ENCODE peak calls at places on chromosomes 1 and 21, in four cellular contexts. One of them, this sample, is unnamed.

GRCh38 chr1:199157494-199157893 is 518.7 kb downstream of the PTPRC start:
- DNase-seq in fibroblast of pulmonary artery: peak; percentile 35
- DNase-seq in effector memory CD4-positive, alpha-beta T cell: no peak
- DNase-seq in K562: no peak
- DNase-seq in this sample: peak; percentile 75

GRCh38 chr1:225735252-225736149 is 42.1 kb upstream of the SRP9 start:
- DNase-seq in fibroblast of pulmonary artery: peak; percentile 98
- DNase-seq in effector memory CD4-positive, alpha-beta T cell: no peak
- DNase-seq in K562: no peak
- DNase-seq in this sample: peak; percentile 95

GRCh38 chr1:18644013-18644399 is 13.4 kb downstream of the PAX7 start:
- DNase-seq in fibroblast of pulmonary artery: no peak
- DNase-seq in effector memory CD4-positive, alpha-beta T cell: no peak
- DNase-seq in K562: no peak
- DNase-seq in this sample: no peak

GRCh38 chr1:69246109-69246508 is 321.6 kb upstream of the LRRC7 start:
- DNase-seq in fibroblast of pulmonary artery: no peak
- DNase-seq in effector memory CD4-positive, alpha-beta T cell: no peak
- DNase-seq in K562: no peak
- DNase-seq in this sample: peak; percentile 1

GRCh38 chr1:196259291-196259690 is 348.9 kb downstream of the KCNT2 start:
- DNase-seq in fibroblast of pulmonary artery: no peak
- DNase-seq in effector memory CD4-positive, alpha-beta T cell: no peak
- DNase-seq in K562: no peak
- DNase-seq in this sample: no peak

GRCh38 chr1:99661780-99662179 is 15.9 kb downstream of the PALMD start:
- DNase-seq in fibroblast of pulmonary artery: peak; percentile 84
- DNase-seq in effector memory CD4-positive, alpha-beta T cell: no peak
- DNase-seq in K562: no peak
- DNase-seq in this sample: peak; percentile 44

GRCh38 chr21:32364387-32364786 is 28.4 kb downstream of the URB1 start:
- DNase-seq in fibroblast of pulmonary artery: no peak
- DNase-seq in effector memory CD4-positive, alpha-beta T cell: no peak
- DNase-seq in K562: no peak
- DNase-seq in this sample: peak; percentile 68

GRCh38 chr1:8797230-8797629 is 20.2 kb downstream of the RERE start:
- DNase-seq in fibroblast of pulmonary artery: peak; percentile 29
- DNase-seq in effector memory CD4-positive, alpha-beta T cell: no peak
- DNase-seq in K562: no peak
- DNase-seq in this sample: peak; percentile 36

GRCh38 chr21:45017376-45017960 is 56.9 kb upstream of the ADARB1 start:
- DNase-seq in fibroblast of pulmonary artery: no peak
- DNase-seq in effector memory CD4-positive, alpha-beta T cell: no peak
- DNase-seq in K562: no peak
- DNase-seq in this sample: no peak

GRCh38 chr1:150165622-150166612 is 16.2 kb downstream of the PLEKHO1 start:
- DNase-seq in fibroblast of pulmonary artery: peak; percentile 71
- DNase-seq in effector memory CD4-positive, alpha-beta T cell: no peak
- DNase-seq in K562: peak; percentile 73
- DNase-seq in this sample: peak; percentile 67

GRCh38 chr1:232404981-232405380 is 225.0 kb downstream of the SIPA1L2 start:
- DNase-seq in fibroblast of pulmonary artery: no peak
- DNase-seq in effector memory CD4-positive, alpha-beta T cell: no peak
- DNase-seq in K562: no peak
- DNase-seq in this sample: no peak

GRCh38 chr1:30697977-30698376 is 25.4 kb downstream of the MATN1 start:
- DNase-seq in fibroblast of pulmonary artery: peak; percentile 38
- DNase-seq in effector memory CD4-positive, alpha-beta T cell: no peak
- DNase-seq in K562: no peak
- DNase-seq in this sample: peak; percentile 40

GRCh38 chr1:118504231-118504644 is 319.2 kb upstream of the SPAG17 start:
- DNase-seq in fibroblast of pulmonary artery: no peak
- DNase-seq in effector memory CD4-positive, alpha-beta T cell: no peak
- DNase-seq in K562: no peak
- DNase-seq in this sample: no peak

GRCh38 chr1:26838474-26839338 is 12.2 kb downstream of the ZDHHC18 start:
- DNase-seq in fibroblast of pulmonary artery: no peak
- DNase-seq in effector memory CD4-positive, alpha-beta T cell: peak; percentile 71
- DNase-seq in K562: no peak
- DNase-seq in this sample: peak; percentile 57

GRCh38 chr1:35539073-35539823 is 18.0 kb downstream of the KIAA0319L start:
- DNase-seq in fibroblast of pulmonary artery: peak; percentile 38
- DNase-seq in effector memory CD4-positive, alpha-beta T cell: no peak
- DNase-seq in K562: no peak
- DNase-seq in this sample: peak; percentile 64

GRCh38 chr1:181155339-181155738 is 66.8 kb downstream of the IER5 start:
- DNase-seq in fibroblast of pulmonary artery: no peak
- DNase-seq in effector memory CD4-positive, alpha-beta T cell: no peak
- DNase-seq in K562: no peak
- DNase-seq in this sample: no peak

GRCh38 chr1:181161170-181161870 is 72.8 kb downstream of the IER5 start:
- DNase-seq in fibroblast of pulmonary artery: peak; percentile 38
- DNase-seq in effector memory CD4-positive, alpha-beta T cell: no peak
- DNase-seq in K562: no peak
- DNase-seq in this sample: no peak

GRCh38 chr1:181160322-181160721 is 71.8 kb downstream of the IER5 start:
- DNase-seq in fibroblast of pulmonary artery: no peak
- DNase-seq in effector memory CD4-positive, alpha-beta T cell: no peak
- DNase-seq in K562: no peak
- DNase-seq in this sample: no peak

GRCh38 chr1:181163662-181164061 is 75.2 kb downstream of the IER5 start:
- DNase-seq in fibroblast of pulmonary artery: no peak
- DNase-seq in effector memory CD4-positive, alpha-beta T cell: no peak
- DNase-seq in K562: no peak
- DNase-seq in this sample: no peak

DNA sequence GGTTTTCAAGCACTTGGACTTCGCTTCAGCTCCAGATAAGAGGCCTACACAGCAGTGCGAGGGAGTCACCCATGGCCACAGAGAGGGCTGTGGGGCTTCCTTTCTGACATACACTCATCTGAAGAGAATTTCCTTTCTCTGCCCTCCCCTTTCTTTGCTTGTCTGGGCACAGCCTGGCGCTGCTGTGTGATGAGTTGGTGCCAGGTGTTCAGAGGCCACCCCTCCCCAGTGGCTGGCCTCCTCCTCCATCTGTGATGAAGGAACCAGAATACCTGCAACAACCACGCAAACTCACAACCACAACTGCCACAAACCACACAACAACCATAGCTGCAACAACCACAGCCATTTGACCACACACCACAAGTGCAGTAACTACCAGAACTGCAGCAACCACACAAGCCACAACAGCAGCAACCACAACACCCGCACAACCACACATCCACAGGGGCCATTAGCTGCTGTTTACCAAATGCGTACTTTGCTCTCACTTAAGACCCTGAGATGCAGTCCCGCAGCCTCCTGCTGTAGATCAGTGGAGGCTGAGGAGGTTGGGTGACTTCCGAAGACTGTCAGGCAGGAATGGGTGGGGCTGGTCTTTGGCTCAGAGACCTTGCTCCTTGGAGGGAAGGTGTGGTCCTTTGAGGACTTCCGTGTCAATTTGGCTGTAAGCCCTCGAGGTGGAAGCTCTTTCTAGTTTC is 71.1 kb downstream of the IER5 start:
- DNase-seq in fibroblast of pulmonary artery: peak; percentile 83
- DNase-seq in effector memory CD4-positive, alpha-beta T cell: peak; percentile 47
- DNase-seq in K562: no peak
- DNase-seq in this sample: peak; percentile 26
- H3K4me3 ChIP-seq in fibroblast of pulmonary artery: no peak overlapping the region
- H3K4me3 ChIP-seq in effector memory CD4-positive, alpha-beta T cell: no peak overlapping the region
- H3K4me3 ChIP-seq in K562: no peak overlapping the region
- H3K4me3 ChIP-seq in this sample: no peak overlapping the region

GRCh38 chr1:76867342-76868130 is at the start of gene ST6GALNAC5:
- DNase-seq in fibroblast of pulmonary artery: peak; percentile 8
- DNase-seq in effector memory CD4-positive, alpha-beta T cell: no peak
- DNase-seq in K562: no peak
- DNase-seq in this sample: peak; percentile 47

GRCh38 chr1:76870037-76870436 is 2.8 kb downstream of the ST6GALNAC5 start:
- DNase-seq in fibroblast of pulmonary artery: no peak
- DNase-seq in effector memory CD4-positive, alpha-beta T cell: no peak
- DNase-seq in K562: peak; percentile 30
- DNase-seq in this sample: no peak

GRCh38 chr1:76868154-76868882 is 1.0 kb downstream of the ST6GALNAC5 start:
- DNase-seq in fibroblast of pulmonary artery: peak; percentile 29
- DNase-seq in effector memory CD4-positive, alpha-beta T cell: no peak
- DNase-seq in K562: no peak
- DNase-seq in this sample: peak; percentile 41

GRCh38 chr1:76866566-76866965 is 714 bp upstream of the ST6GALNAC5 start:
- DNase-seq in fibroblast of pulmonary artery: peak; percentile 8
- DNase-seq in effector memory CD4-positive, alpha-beta T cell: no peak
- DNase-seq in K562: no peak
- DNase-seq in this sample: peak; percentile 53

GRCh38 chr1:76868916-76869315 is 1.6 kb downstream of the ST6GALNAC5 start:
- DNase-seq in fibroblast of pulmonary artery: no peak
- DNase-seq in effector memory CD4-positive, alpha-beta T cell: no peak
- DNase-seq in K562: no peak
- DNase-seq in this sample: no peak
- H3K4me3 ChIP-seq in fibroblast of pulmonary artery: no peak overlapping the region
- H3K4me3 ChIP-seq in effector memory CD4-positive, alpha-beta T cell: no peak overlapping the region
- H3K4me3 ChIP-seq in K562: no peak overlapping the region
- H3K4me3 ChIP-seq in this sample: peak overlapping the region; percentile 57

GRCh38 chr1:160645386-160646063 is 1.3 kb downstream of the SLAMF1 start:
- DNase-seq in fibroblast of pulmonary artery: no peak
- DNase-seq in effector memory CD4-positive, alpha-beta T cell: no peak
- DNase-seq in K562: no peak
- DNase-seq in this sample: no peak

GRCh38 chr1:160644399-160644798 is 2.4 kb downstream of the SLAMF1 start:
- DNase-seq in fibroblast of pulmonary artery: no peak
- DNase-seq in effector memory CD4-positive, alpha-beta T cell: no peak
- DNase-seq in K562: no peak
- DNase-seq in this sample: no peak

GRCh38 chr1:160646192-160646591 is 652 bp downstream of the SLAMF1 start:
- DNase-seq in fibroblast of pulmonary artery: no peak
- DNase-seq in effector memory CD4-positive, alpha-beta T cell: no peak
- DNase-seq in K562: no peak
- DNase-seq in this sample: no peak

GRCh38 chr1:160647329-160647720 is 481 bp upstream of the SLAMF1 start:
- DNase-seq in fibroblast of pulmonary artery: no peak
- DNase-seq in effector memory CD4-positive, alpha-beta T cell: no peak
- DNase-seq in K562: no peak
- DNase-seq in this sample: no peak

DNA sequence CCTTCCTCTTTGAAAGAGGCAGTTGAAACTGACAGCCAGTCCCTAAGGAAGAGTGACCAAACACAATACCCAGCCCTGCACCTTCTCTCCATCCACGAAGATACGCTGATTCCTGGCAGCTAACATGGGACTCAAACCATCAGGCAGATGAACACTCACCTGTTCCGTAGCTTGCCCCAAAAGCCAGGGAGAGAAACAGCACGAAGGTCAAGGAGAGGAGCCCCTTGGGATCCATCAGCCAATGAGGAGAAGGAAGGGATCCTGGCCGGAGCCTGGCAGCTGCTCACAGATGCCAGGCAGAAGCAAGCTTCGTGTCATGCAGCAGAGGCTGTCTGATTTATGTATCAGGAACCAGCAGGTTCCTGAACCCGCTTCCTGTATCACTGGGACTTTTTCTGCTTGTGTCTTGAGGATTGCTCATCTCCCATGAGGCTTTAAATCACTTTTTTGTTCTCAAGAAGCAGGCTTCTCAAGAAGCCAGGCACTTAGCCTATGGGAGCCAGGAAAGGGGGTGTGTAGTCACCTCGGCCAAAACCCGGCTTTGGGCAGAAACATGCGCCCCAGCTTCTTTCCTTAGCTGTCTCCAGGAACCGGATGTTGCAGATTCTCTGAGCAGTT is at the start of gene SLAMF1:
- DNase-seq in fibroblast of pulmonary artery: no peak
- DNase-seq in effector memory CD4-positive, alpha-beta T cell: peak; percentile 25
- DNase-seq in K562: no peak
- DNase-seq in this sample: no peak
- H3K4me3 ChIP-seq in fibroblast of pulmonary artery: no peak within 1 kb of the TSS
- H3K4me3 ChIP-seq in effector memory CD4-positive, alpha-beta T cell: peak within 1 kb of the TSS; percentile 78
- H3K4me3 ChIP-seq in K562: no peak within 1 kb of the TSS
- H3K4me3 ChIP-seq in this sample: no peak within 1 kb of the TSS

GRCh38 chr1:77412069-77412793 is 130.4 kb downstream of the AK5 start:
- DNase-seq in fibroblast of pulmonary artery: peak; percentile 73
- DNase-seq in effector memory CD4-positive, alpha-beta T cell: no peak
- DNase-seq in K562: no peak
- DNase-seq in this sample: peak; percentile 21

GRCh38 chr1:77416692-77417450 is 135.1 kb downstream of the AK5 start:
- DNase-seq in fibroblast of pulmonary artery: peak; percentile 52
- DNase-seq in effector memory CD4-positive, alpha-beta T cell: no peak
- DNase-seq in K562: peak; percentile 20
- DNase-seq in this sample: peak; percentile 63

GRCh38 chr1:77415585-77415984 is 133.8 kb downstream of the AK5 start:
- DNase-seq in fibroblast of pulmonary artery: no peak
- DNase-seq in effector memory CD4-positive, alpha-beta T cell: no peak
- DNase-seq in K562: no peak
- DNase-seq in this sample: no peak

GRCh38 chr1:77413541-77414335 is 131.9 kb downstream of the AK5 start:
- DNase-seq in fibroblast of pulmonary artery: no peak
- DNase-seq in effector memory CD4-positive, alpha-beta T cell: no peak
- DNase-seq in K562: no peak
- DNase-seq in this sample: no peak

GRCh38 chr1:77412794-77413530 is 131.1 kb downstream of the AK5 start:
- DNase-seq in fibroblast of pulmonary artery: no peak
- DNase-seq in effector memory CD4-positive, alpha-beta T cell: no peak
- DNase-seq in K562: no peak
- DNase-seq in this sample: no peak
- H3K4me3 ChIP-seq in fibroblast of pulmonary artery: no peak overlapping the region
- H3K4me3 ChIP-seq in effector memory CD4-positive, alpha-beta T cell: no peak overlapping the region
- H3K4me3 ChIP-seq in K562: no peak overlapping the region
- H3K4me3 ChIP-seq in this sample: no peak overlapping the region

DNA sequence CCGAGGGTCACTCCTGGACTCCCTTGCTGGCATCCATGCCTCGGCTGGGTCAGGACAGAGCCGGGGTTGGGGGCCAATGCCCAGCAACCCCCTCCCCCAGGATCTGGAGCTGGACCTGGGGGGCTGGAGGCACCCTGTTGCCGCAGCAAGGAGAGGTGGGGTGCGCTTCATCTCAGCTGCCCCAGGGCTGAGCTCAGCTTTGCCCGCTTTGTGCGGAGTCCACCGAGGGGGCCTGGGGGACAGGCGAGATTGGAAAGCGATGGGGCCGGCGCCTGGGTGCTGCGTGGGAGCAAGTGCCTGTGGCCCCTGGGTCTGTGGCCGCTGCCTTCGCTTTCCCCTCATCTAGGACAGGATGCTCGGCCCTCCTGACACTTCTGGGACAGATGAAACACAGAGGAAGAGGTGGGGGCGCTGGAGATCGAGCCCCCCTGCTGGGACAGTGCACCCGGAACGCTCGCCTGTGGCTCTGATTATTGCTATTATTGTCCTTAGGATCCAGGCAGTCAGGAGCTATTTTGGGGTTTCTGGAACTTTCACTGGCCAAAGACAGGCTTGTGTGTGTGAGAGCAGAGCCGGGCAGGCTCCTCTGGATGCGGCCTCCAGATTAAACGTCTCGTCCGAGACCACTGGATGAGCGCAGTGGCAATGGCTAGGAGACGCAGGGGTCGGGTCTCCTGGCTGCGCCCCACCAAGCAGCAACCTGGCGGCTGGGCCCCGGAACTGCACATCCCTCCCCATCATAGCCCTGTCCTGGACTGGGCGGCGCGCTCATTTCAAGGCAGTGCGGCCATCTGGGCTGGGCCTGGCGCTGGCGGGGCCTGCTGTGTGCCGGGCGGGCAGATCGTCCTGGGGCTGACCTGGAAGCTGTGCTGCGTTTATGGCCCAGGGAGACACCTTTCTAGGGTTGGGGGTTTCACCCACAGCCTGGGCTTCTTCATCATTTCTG is 13.8 kb downstream of the PRDM16 start:
- DNase-seq in fibroblast of pulmonary artery: no peak
- DNase-seq in effector memory CD4-positive, alpha-beta T cell: no peak
- DNase-seq in K562: peak; percentile 40
- DNase-seq in this sample: no peak
- H3K4me3 ChIP-seq in fibroblast of pulmonary artery: no peak overlapping the region
- H3K4me3 ChIP-seq in effector memory CD4-positive, alpha-beta T cell: no peak overlapping the region
- H3K4me3 ChIP-seq in K562: no peak overlapping the region
- H3K4me3 ChIP-seq in this sample: no peak overlapping the region

This sample was measured in choroid plexus epithelial cell.